ENCODE peak calls at places on chromosomes 1 and 21, in eight cellular contexts. One of them, this sample, is unnamed.

GRCh38 chr21:25350056-25350455 is 257.2 kb downstream of the MRPL39 start:
- DNase-seq in fibroblast of lung: peak; percentile 66
- DNase-seq in mesenchymal stem cell: no peak
- DNase-seq in stimulated activated CD4-positive, alpha-beta T cell treated with anti-CD3 and anti-CD28 coated beads, Interleukin-1b, Interleukin-23, amount 100 ng/mL, for 4 hours: no peak
- DNase-seq in fibroblast of mammary gland: peak; percentile 66
- DNase-seq in activated CD4-positive, alpha-beta memory T cell treated with anti-CD3 and anti-CD28 coated beads, Interleukin-2, amount 10 ng/mL, durations not matched to agents 7 days and 5 days: peak; percentile 36
- DNase-seq in NCI-H1694: peak; percentile 30
- DNase-seq in stimulated activated CD8-positive, alpha-beta memory T cell treated with anti-CD3 and anti-CD28 coated beads, Interleukin-4, amount 100 ng/mL, for 4 hours: no peak
- DNase-seq in this sample: no peak

GRCh38 chr1:15526021-15526489 is 593 bp upstream of the DNAJC16 start:
- DNase-seq in fibroblast of mammary gland: no peak
- DNase-seq in NCI-H1694: no peak
- DNase-seq in stimulated activated CD8-positive, alpha-beta memory T cell treated with anti-CD3 and anti-CD28 coated beads, Interleukin-4, amount 100 ng/mL, for 4 hours: no peak
- DNase-seq in activated CD4-positive, alpha-beta memory T cell treated with anti-CD3 and anti-CD28 coated beads, Interleukin-2, amount 10 ng/mL, durations not matched to agents 7 days and 5 days: no peak
- DNase-seq in mesenchymal stem cell: no peak
- DNase-seq in stimulated activated CD4-positive, alpha-beta T cell treated with anti-CD3 and anti-CD28 coated beads, Interleukin-1b, Interleukin-23, amount 100 ng/mL, for 4 hours: no peak
- DNase-seq in fibroblast of lung: no peak
- DNase-seq in this sample: no peak

GRCh38 chr1:36354486-36354885 is 31.0 kb upstream of the EVA1B start:
- DNase-seq in stimulated activated CD8-positive, alpha-beta memory T cell treated with anti-CD3 and anti-CD28 coated beads, Interleukin-4, amount 100 ng/mL, for 4 hours: no peak
- DNase-seq in NCI-H1694: no peak
- DNase-seq in fibroblast of mammary gland: no peak
- DNase-seq in fibroblast of lung: no peak
- DNase-seq in mesenchymal stem cell: no peak
- DNase-seq in activated CD4-positive, alpha-beta memory T cell treated with anti-CD3 and anti-CD28 coated beads, Interleukin-2, amount 10 ng/mL, durations not matched to agents 7 days and 5 days: no peak
- DNase-seq in stimulated activated CD4-positive, alpha-beta T cell treated with anti-CD3 and anti-CD28 coated beads, Interleukin-1b, Interleukin-23, amount 100 ng/mL, for 4 hours: no peak
- DNase-seq in this sample: no peak

GRCh38 chr1:152162826-152163463 is 3.9 kb upstream of the RPTN start:
- DNase-seq in activated CD4-positive, alpha-beta memory T cell treated with anti-CD3 and anti-CD28 coated beads, Interleukin-2, amount 10 ng/mL, durations not matched to agents 7 days and 5 days: no peak
- DNase-seq in NCI-H1694: no peak
- DNase-seq in mesenchymal stem cell: peak; percentile 14
- DNase-seq in stimulated activated CD4-positive, alpha-beta T cell treated with anti-CD3 and anti-CD28 coated beads, Interleukin-1b, Interleukin-23, amount 100 ng/mL, for 4 hours: no peak
- DNase-seq in fibroblast of lung: peak; percentile 58
- DNase-seq in stimulated activated CD8-positive, alpha-beta memory T cell treated with anti-CD3 and anti-CD28 coated beads, Interleukin-4, amount 100 ng/mL, for 4 hours: no peak
- DNase-seq in fibroblast of mammary gland: peak; percentile 96
- DNase-seq in this sample: no peak

GRCh38 chr1:209106237-209106741 is 477.2 kb upstream of the CAMK1G start:
- DNase-seq in NCI-H1694: peak; percentile 55
- DNase-seq in stimulated activated CD8-positive, alpha-beta memory T cell treated with anti-CD3 and anti-CD28 coated beads, Interleukin-4, amount 100 ng/mL, for 4 hours: no peak
- DNase-seq in stimulated activated CD4-positive, alpha-beta T cell treated with anti-CD3 and anti-CD28 coated beads, Interleukin-1b, Interleukin-23, amount 100 ng/mL, for 4 hours: no peak
- DNase-seq in fibroblast of lung: peak; percentile 53
- DNase-seq in fibroblast of mammary gland: peak; percentile 34
- DNase-seq in activated CD4-positive, alpha-beta memory T cell treated with anti-CD3 and anti-CD28 coated beads, Interleukin-2, amount 10 ng/mL, durations not matched to agents 7 days and 5 days: no peak
- DNase-seq in mesenchymal stem cell: no peak
- DNase-seq in this sample: peak; percentile 46

GRCh38 chr1:147215540-147215916 is 9.6 kb downstream of the FMO5 start:
- DNase-seq in mesenchymal stem cell: no peak
- DNase-seq in stimulated activated CD8-positive, alpha-beta memory T cell treated with anti-CD3 and anti-CD28 coated beads, Interleukin-4, amount 100 ng/mL, for 4 hours: no peak
- DNase-seq in NCI-H1694: no peak
- DNase-seq in activated CD4-positive, alpha-beta memory T cell treated with anti-CD3 and anti-CD28 coated beads, Interleukin-2, amount 10 ng/mL, durations not matched to agents 7 days and 5 days: no peak
- DNase-seq in stimulated activated CD4-positive, alpha-beta T cell treated with anti-CD3 and anti-CD28 coated beads, Interleukin-1b, Interleukin-23, amount 100 ng/mL, for 4 hours: no peak
- DNase-seq in fibroblast of lung: no peak
- DNase-seq in fibroblast of mammary gland: no peak
- DNase-seq in this sample: no peak

GRCh38 chr1:39802496-39803260 is 14.0 kb upstream of the BMP8B start:
- DNase-seq in NCI-H1694: no peak
- DNase-seq in activated CD4-positive, alpha-beta memory T cell treated with anti-CD3 and anti-CD28 coated beads, Interleukin-2, amount 10 ng/mL, durations not matched to agents 7 days and 5 days: no peak
- DNase-seq in fibroblast of lung: no peak
- DNase-seq in stimulated activated CD4-positive, alpha-beta T cell treated with anti-CD3 and anti-CD28 coated beads, Interleukin-1b, Interleukin-23, amount 100 ng/mL, for 4 hours: no peak
- DNase-seq in fibroblast of mammary gland: no peak
- DNase-seq in mesenchymal stem cell: no peak
- DNase-seq in stimulated activated CD8-positive, alpha-beta memory T cell treated with anti-CD3 and anti-CD28 coated beads, Interleukin-4, amount 100 ng/mL, for 4 hours: no peak
- DNase-seq in this sample: no peak

GRCh38 chr1:25540750-25541350 is 2.6 kb upstream of the LDLRAP1 start:
- DNase-seq in activated CD4-positive, alpha-beta memory T cell treated with anti-CD3 and anti-CD28 coated beads, Interleukin-2, amount 10 ng/mL, durations not matched to agents 7 days and 5 days: no peak
- DNase-seq in fibroblast of mammary gland: no peak
- DNase-seq in stimulated activated CD4-positive, alpha-beta T cell treated with anti-CD3 and anti-CD28 coated beads, Interleukin-1b, Interleukin-23, amount 100 ng/mL, for 4 hours: no peak
- DNase-seq in stimulated activated CD8-positive, alpha-beta memory T cell treated with anti-CD3 and anti-CD28 coated beads, Interleukin-4, amount 100 ng/mL, for 4 hours: no peak
- DNase-seq in fibroblast of lung: no peak
- DNase-seq in mesenchymal stem cell: no peak
- DNase-seq in NCI-H1694: no peak
- DNase-seq in this sample: no peak

GRCh38 chr1:243680861-243681260 is 169.2 kb downstream of the AKT3 start:
- DNase-seq in stimulated activated CD4-positive, alpha-beta T cell treated with anti-CD3 and anti-CD28 coated beads, Interleukin-1b, Interleukin-23, amount 100 ng/mL, for 4 hours: no peak
- DNase-seq in NCI-H1694: no peak
- DNase-seq in fibroblast of mammary gland: no peak
- DNase-seq in activated CD4-positive, alpha-beta memory T cell treated with anti-CD3 and anti-CD28 coated beads, Interleukin-2, amount 10 ng/mL, durations not matched to agents 7 days and 5 days: no peak
- DNase-seq in mesenchymal stem cell: peak; percentile 9
- DNase-seq in fibroblast of lung: no peak
- DNase-seq in stimulated activated CD8-positive, alpha-beta memory T cell treated with anti-CD3 and anti-CD28 coated beads, Interleukin-4, amount 100 ng/mL, for 4 hours: no peak
- DNase-seq in this sample: no peak

GRCh38 chr21:17780539-17780938 is 38.6 kb downstream of the C21orf91 start:
- DNase-seq in NCI-H1694: no peak
- DNase-seq in mesenchymal stem cell: no peak
- DNase-seq in activated CD4-positive, alpha-beta memory T cell treated with anti-CD3 and anti-CD28 coated beads, Interleukin-2, amount 10 ng/mL, durations not matched to agents 7 days and 5 days: peak; percentile 61
- DNase-seq in stimulated activated CD4-positive, alpha-beta T cell treated with anti-CD3 and anti-CD28 coated beads, Interleukin-1b, Interleukin-23, amount 100 ng/mL, for 4 hours: no peak
- DNase-seq in fibroblast of mammary gland: no peak
- DNase-seq in fibroblast of lung: no peak
- DNase-seq in stimulated activated CD8-positive, alpha-beta memory T cell treated with anti-CD3 and anti-CD28 coated beads, Interleukin-4, amount 100 ng/mL, for 4 hours: no peak
- DNase-seq in this sample: no peak

GRCh38 chr1:77900687-77901293 is 12.4 kb downstream of the NEXN start:
- DNase-seq in NCI-H1694: peak; percentile 16
- DNase-seq in activated CD4-positive, alpha-beta memory T cell treated with anti-CD3 and anti-CD28 coated beads, Interleukin-2, amount 10 ng/mL, durations not matched to agents 7 days and 5 days: no peak
- DNase-seq in fibroblast of mammary gland: peak; percentile 76
- DNase-seq in stimulated activated CD4-positive, alpha-beta T cell treated with anti-CD3 and anti-CD28 coated beads, Interleukin-1b, Interleukin-23, amount 100 ng/mL, for 4 hours: no peak
- DNase-seq in stimulated activated CD8-positive, alpha-beta memory T cell treated with anti-CD3 and anti-CD28 coated beads, Interleukin-4, amount 100 ng/mL, for 4 hours: no peak
- DNase-seq in mesenchymal stem cell: peak; percentile 62
- DNase-seq in fibroblast of lung: peak; percentile 75
- DNase-seq in this sample: peak; percentile 11

GRCh38 chr1:247445775-247446364 is 12.0 kb downstream of the OR2B11 start:
- DNase-seq in NCI-H1694: no peak
- DNase-seq in mesenchymal stem cell: no peak
- DNase-seq in fibroblast of lung: no peak
- DNase-seq in activated CD4-positive, alpha-beta memory T cell treated with anti-CD3 and anti-CD28 coated beads, Interleukin-2, amount 10 ng/mL, durations not matched to agents 7 days and 5 days: no peak
- DNase-seq in stimulated activated CD4-positive, alpha-beta T cell treated with anti-CD3 and anti-CD28 coated beads, Interleukin-1b, Interleukin-23, amount 100 ng/mL, for 4 hours: no peak
- DNase-seq in fibroblast of mammary gland: no peak
- DNase-seq in stimulated activated CD8-positive, alpha-beta memory T cell treated with anti-CD3 and anti-CD28 coated beads, Interleukin-4, amount 100 ng/mL, for 4 hours: no peak
- DNase-seq in this sample: no peak

GRCh38 chr1:173270243-173270642 is 63.1 kb upstream of the TNFSF4 start:
- DNase-seq in activated CD4-positive, alpha-beta memory T cell treated with anti-CD3 and anti-CD28 coated beads, Interleukin-2, amount 10 ng/mL, durations not matched to agents 7 days and 5 days: no peak
- DNase-seq in stimulated activated CD8-positive, alpha-beta memory T cell treated with anti-CD3 and anti-CD28 coated beads, Interleukin-4, amount 100 ng/mL, for 4 hours: no peak
- DNase-seq in mesenchymal stem cell: no peak
- DNase-seq in fibroblast of mammary gland: no peak
- DNase-seq in stimulated activated CD4-positive, alpha-beta T cell treated with anti-CD3 and anti-CD28 coated beads, Interleukin-1b, Interleukin-23, amount 100 ng/mL, for 4 hours: no peak
- DNase-seq in NCI-H1694: no peak
- DNase-seq in fibroblast of lung: no peak
- DNase-seq in this sample: no peak

GRCh38 chr1:36624466-36624865 is 141.8 kb upstream of the CSF3R start:
- DNase-seq in NCI-H1694: no peak
- DNase-seq in mesenchymal stem cell: no peak
- DNase-seq in fibroblast of mammary gland: no peak
- DNase-seq in stimulated activated CD8-positive, alpha-beta memory T cell treated with anti-CD3 and anti-CD28 coated beads, Interleukin-4, amount 100 ng/mL, for 4 hours: no peak
- DNase-seq in activated CD4-positive, alpha-beta memory T cell treated with anti-CD3 and anti-CD28 coated beads, Interleukin-2, amount 10 ng/mL, durations not matched to agents 7 days and 5 days: no peak
- DNase-seq in fibroblast of lung: no peak
- DNase-seq in stimulated activated CD4-positive, alpha-beta T cell treated with anti-CD3 and anti-CD28 coated beads, Interleukin-1b, Interleukin-23, amount 100 ng/mL, for 4 hours: no peak
- DNase-seq in this sample: no peak

GRCh38 chr1:63328140-63328521 is 5.8 kb downstream of the FOXD3 start:
- DNase-seq in activated CD4-positive, alpha-beta memory T cell treated with anti-CD3 and anti-CD28 coated beads, Interleukin-2, amount 10 ng/mL, durations not matched to agents 7 days and 5 days: no peak
- DNase-seq in NCI-H1694: no peak
- DNase-seq in stimulated activated CD8-positive, alpha-beta memory T cell treated with anti-CD3 and anti-CD28 coated beads, Interleukin-4, amount 100 ng/mL, for 4 hours: no peak
- DNase-seq in mesenchymal stem cell: no peak
- DNase-seq in fibroblast of lung: no peak
- DNase-seq in fibroblast of mammary gland: no peak
- DNase-seq in stimulated activated CD4-positive, alpha-beta T cell treated with anti-CD3 and anti-CD28 coated beads, Interleukin-1b, Interleukin-23, amount 100 ng/mL, for 4 hours: no peak
- DNase-seq in this sample: no peak

GRCh38 chr1:15454256-15454655 is 2.3 kb upstream of the CELA2A start:
- DNase-seq in mesenchymal stem cell: peak; percentile 55
- DNase-seq in NCI-H1694: no peak
- DNase-seq in fibroblast of mammary gland: peak; percentile 86
- DNase-seq in fibroblast of lung: peak; percentile 83
- DNase-seq in stimulated activated CD8-positive, alpha-beta memory T cell treated with anti-CD3 and anti-CD28 coated beads, Interleukin-4, amount 100 ng/mL, for 4 hours: no peak
- DNase-seq in activated CD4-positive, alpha-beta memory T cell treated with anti-CD3 and anti-CD28 coated beads, Interleukin-2, amount 10 ng/mL, durations not matched to agents 7 days and 5 days: no peak
- DNase-seq in stimulated activated CD4-positive, alpha-beta T cell treated with anti-CD3 and anti-CD28 coated beads, Interleukin-1b, Interleukin-23, amount 100 ng/mL, for 4 hours: no peak
- DNase-seq in this sample: no peak

GRCh38 chr21:42939581-42940413 is 14.4 kb upstream of the ERVH48-1 start:
- DNase-seq in fibroblast of mammary gland: peak; percentile 99
- DNase-seq in stimulated activated CD8-positive, alpha-beta memory T cell treated with anti-CD3 and anti-CD28 coated beads, Interleukin-4, amount 100 ng/mL, for 4 hours: no peak
- DNase-seq in stimulated activated CD4-positive, alpha-beta T cell treated with anti-CD3 and anti-CD28 coated beads, Interleukin-1b, Interleukin-23, amount 100 ng/mL, for 4 hours: no peak
- DNase-seq in activated CD4-positive, alpha-beta memory T cell treated with anti-CD3 and anti-CD28 coated beads, Interleukin-2, amount 10 ng/mL, durations not matched to agents 7 days and 5 days: no peak
- DNase-seq in NCI-H1694: peak; percentile 27
- DNase-seq in fibroblast of lung: peak; percentile 99
- DNase-seq in mesenchymal stem cell: peak; percentile 97
- DNase-seq in this sample: no peak

GRCh38 chr1:212698467-212699103 is 1.1 kb downstream of the BATF3 start:
- DNase-seq in fibroblast of mammary gland: no peak
- DNase-seq in fibroblast of lung: no peak
- DNase-seq in mesenchymal stem cell: no peak
- DNase-seq in activated CD4-positive, alpha-beta memory T cell treated with anti-CD3 and anti-CD28 coated beads, Interleukin-2, amount 10 ng/mL, durations not matched to agents 7 days and 5 days: no peak
- DNase-seq in stimulated activated CD8-positive, alpha-beta memory T cell treated with anti-CD3 and anti-CD28 coated beads, Interleukin-4, amount 100 ng/mL, for 4 hours: no peak
- DNase-seq in NCI-H1694: no peak
- DNase-seq in stimulated activated CD4-positive, alpha-beta T cell treated with anti-CD3 and anti-CD28 coated beads, Interleukin-1b, Interleukin-23, amount 100 ng/mL, for 4 hours: no peak
- DNase-seq in this sample: no peak

GRCh38 chr21:42214081-42214750 is 4.7 kb upstream of the ABCG1 start:
- DNase-seq in activated CD4-positive, alpha-beta memory T cell treated with anti-CD3 and anti-CD28 coated beads, Interleukin-2, amount 10 ng/mL, durations not matched to agents 7 days and 5 days: no peak
- DNase-seq in fibroblast of mammary gland: no peak
- DNase-seq in stimulated activated CD4-positive, alpha-beta T cell treated with anti-CD3 and anti-CD28 coated beads, Interleukin-1b, Interleukin-23, amount 100 ng/mL, for 4 hours: no peak
- DNase-seq in stimulated activated CD8-positive, alpha-beta memory T cell treated with anti-CD3 and anti-CD28 coated beads, Interleukin-4, amount 100 ng/mL, for 4 hours: no peak
- DNase-seq in fibroblast of lung: no peak
- DNase-seq in mesenchymal stem cell: no peak
- DNase-seq in NCI-H1694: no peak
- DNase-seq in this sample: no peak

GRCh38 chr1:162755306-162755705 is 35.2 kb upstream of the HSD17B7 start:
- DNase-seq in activated CD4-positive, alpha-beta memory T cell treated with anti-CD3 and anti-CD28 coated beads, Interleukin-2, amount 10 ng/mL, durations not matched to agents 7 days and 5 days: no peak
- DNase-seq in stimulated activated CD8-positive, alpha-beta memory T cell treated with anti-CD3 and anti-CD28 coated beads, Interleukin-4, amount 100 ng/mL, for 4 hours: no peak
- DNase-seq in mesenchymal stem cell: no peak
- DNase-seq in stimulated activated CD4-positive, alpha-beta T cell treated with anti-CD3 and anti-CD28 coated beads, Interleukin-1b, Interleukin-23, amount 100 ng/mL, for 4 hours: no peak
- DNase-seq in NCI-H1694: no peak
- DNase-seq in fibroblast of lung: no peak
- DNase-seq in fibroblast of mammary gland: peak; percentile 67
- DNase-seq in this sample: no peak

GRCh38 chr1:202844259-202844658 is 33.5 kb downstream of the PCAT6 start:
- DNase-seq in NCI-H1694: no peak
- DNase-seq in stimulated activated CD8-positive, alpha-beta memory T cell treated with anti-CD3 and anti-CD28 coated beads, Interleukin-4, amount 100 ng/mL, for 4 hours: no peak
- DNase-seq in stimulated activated CD4-positive, alpha-beta T cell treated with anti-CD3 and anti-CD28 coated beads, Interleukin-1b, Interleukin-23, amount 100 ng/mL, for 4 hours: no peak
- DNase-seq in fibroblast of mammary gland: no peak
- DNase-seq in fibroblast of lung: no peak
- DNase-seq in activated CD4-positive, alpha-beta memory T cell treated with anti-CD3 and anti-CD28 coated beads, Interleukin-2, amount 10 ng/mL, durations not matched to agents 7 days and 5 days: no peak
- DNase-seq in mesenchymal stem cell: no peak
- DNase-seq in this sample: no peak

GRCh38 chr1:178341218-178341956 is 155.4 kb downstream of the CLEC20A start:
- DNase-seq in stimulated activated CD8-positive, alpha-beta memory T cell treated with anti-CD3 and anti-CD28 coated beads, Interleukin-4, amount 100 ng/mL, for 4 hours: no peak
- DNase-seq in activated CD4-positive, alpha-beta memory T cell treated with anti-CD3 and anti-CD28 coated beads, Interleukin-2, amount 10 ng/mL, durations not matched to agents 7 days and 5 days: no peak
- DNase-seq in fibroblast of mammary gland: peak; percentile 76
- DNase-seq in fibroblast of lung: peak; percentile 69
- DNase-seq in stimulated activated CD4-positive, alpha-beta T cell treated with anti-CD3 and anti-CD28 coated beads, Interleukin-1b, Interleukin-23, amount 100 ng/mL, for 4 hours: no peak
- DNase-seq in NCI-H1694: no peak
- DNase-seq in mesenchymal stem cell: peak; percentile 73
- DNase-seq in this sample: no peak

GRCh38 chr1:31198591-31198990 is 41.1 kb downstream of the NKAIN1 start:
- DNase-seq in activated CD4-positive, alpha-beta memory T cell treated with anti-CD3 and anti-CD28 coated beads, Interleukin-2, amount 10 ng/mL, durations not matched to agents 7 days and 5 days: no peak
- DNase-seq in fibroblast of mammary gland: no peak
- DNase-seq in stimulated activated CD8-positive, alpha-beta memory T cell treated with anti-CD3 and anti-CD28 coated beads, Interleukin-4, amount 100 ng/mL, for 4 hours: no peak
- DNase-seq in mesenchymal stem cell: no peak
- DNase-seq in stimulated activated CD4-positive, alpha-beta T cell treated with anti-CD3 and anti-CD28 coated beads, Interleukin-1b, Interleukin-23, amount 100 ng/mL, for 4 hours: no peak
- DNase-seq in NCI-H1694: no peak
- DNase-seq in fibroblast of lung: no peak
- DNase-seq in this sample: no peak

GRCh38 chr1:87167855-87168630 is 160.6 kb upstream of the LMO4 start:
- DNase-seq in NCI-H1694: no peak
- DNase-seq in activated CD4-positive, alpha-beta memory T cell treated with anti-CD3 and anti-CD28 coated beads, Interleukin-2, amount 10 ng/mL, durations not matched to agents 7 days and 5 days: no peak
- DNase-seq in stimulated activated CD8-positive, alpha-beta memory T cell treated with anti-CD3 and anti-CD28 coated beads, Interleukin-4, amount 100 ng/mL, for 4 hours: no peak
- DNase-seq in fibroblast of mammary gland: no peak
- DNase-seq in mesenchymal stem cell: no peak
- DNase-seq in fibroblast of lung: no peak
- DNase-seq in stimulated activated CD4-positive, alpha-beta T cell treated with anti-CD3 and anti-CD28 coated beads, Interleukin-1b, Interleukin-23, amount 100 ng/mL, for 4 hours: no peak
- DNase-seq in this sample: no peak

GRCh38 chr1:15345711-15346355 is 63.9 kb upstream of the EFHD2 start:
- DNase-seq in fibroblast of mammary gland: no peak
- DNase-seq in activated CD4-positive, alpha-beta memory T cell treated with anti-CD3 and anti-CD28 coated beads, Interleukin-2, amount 10 ng/mL, durations not matched to agents 7 days and 5 days: peak; percentile 84
- DNase-seq in stimulated activated CD4-positive, alpha-beta T cell treated with anti-CD3 and anti-CD28 coated beads, Interleukin-1b, Interleukin-23, amount 100 ng/mL, for 4 hours: peak; percentile 31
- DNase-seq in mesenchymal stem cell: no peak
- DNase-seq in NCI-H1694: no peak
- DNase-seq in fibroblast of lung: no peak
- DNase-seq in stimulated activated CD8-positive, alpha-beta memory T cell treated with anti-CD3 and anti-CD28 coated beads, Interleukin-4, amount 100 ng/mL, for 4 hours: peak; percentile 58
- DNase-seq in this sample: no peak